ENCODE peak calls at places on chromosome 5, in seven cellular contexts. U, J, Z, M, B, X and G are unnamed samples.
A peak's percentile ranks its signal among the peaks of the same experiment; 100 is the strongest.

GRCh38 chr5:97838214-97838613 is 655.2 kb upstream of the RIOK2 start:
- DNase-seq in U (no peak), J (peak; percentile 85), Z (no peak), M (no peak), B (no peak), X (peak; percentile 97), G (peak; percentile 93)

GRCh38 chr5:125198270-125198974 is 452.0 kb upstream of the ZNF608 start:
- DNase-seq in U (no peak), J (peak; percentile 90), Z (no peak), M (no peak), B (peak; percentile 80), X (peak; percentile 93), G (peak; percentile 36)

GRCh38 chr5:137753227-137753985 is 757 bp downstream of the HNRNPA0 start:
- DNase-seq in U (no peak), J (no peak), Z (peak; percentile 51), M (peak; percentile 80), B (peak; percentile 49), X (no peak), G (no peak)

GRCh38 chr5:14129123-14129522 is 14.0 kb upstream of the TRIO start:
- DNase-seq in U (no peak), J (no peak), Z (no peak), M (no peak), B (no peak), X (no peak), G (no peak)

GRCh38 chr5:132473019-132473531 is 17.5 kb downstream of the IRF1 start:
- DNase-seq in U (no peak), J (no peak), Z (no peak), M (peak; percentile 69), B (peak; percentile 51), X (no peak), G (no peak)

GRCh38 chr5:10704949-10705621 is 55.9 kb downstream of the DAP start:
- DNase-seq in U (no peak), J (peak; percentile 71), Z (peak; percentile 70), M (no peak), B (no peak), X (peak; percentile 64), G (no peak)

GRCh38 chr5:35518104-35518503 is 99.6 kb upstream of the SPEF2 start:
- DNase-seq in U (no peak), J (no peak), Z (peak; percentile 66), M (no peak), B (no peak), X (no peak), G (no peak)

GRCh38 chr5:2135354-2135753 is 252.6 kb upstream of the IRX4 start:
- DNase-seq in U (no peak), J (no peak), Z (no peak), M (no peak), B (no peak), X (no peak), G (no peak)

GRCh38 chr5:141747152-141747640 is 65.2 kb upstream of the ARAP3 start:
- DNase-seq in U (peak; percentile 63), J (peak; percentile 27), Z (no peak), M (peak; percentile 83), B (peak; percentile 78), X (peak; percentile 61), G (no peak)

GRCh38 chr5:37437716-37438115 is 58.6 kb downstream of the WDR70 start:
- DNase-seq in U (no peak), J (no peak), Z (no peak), M (no peak), B (no peak), X (peak; percentile 13), G (no peak)

GRCh38 chr5:61397238-61397637 is 65.2 kb downstream of the ZSWIM6 start:
- DNase-seq in U (no peak), J (no peak), Z (no peak), M (no peak), B (no peak), X (no peak), G (no peak)

GRCh38 chr5:132001647-132002561 is 9.6 kb downstream of the ACSL6 start:
- DNase-seq in U (no peak), J (peak; percentile 34), Z (no peak), M (peak; percentile 43), B (no peak), X (no peak), G (no peak)

GRCh38 chr5:136799806-136800372 is 434.5 kb upstream of the TRPC7 start:
- DNase-seq in U (no peak), J (no peak), Z (no peak), M (no peak), B (no peak), X (peak; percentile 17), G (no peak)

GRCh38 chr5:83471405-83472212 is at the start of gene VCAN:
- DNase-seq in U (no peak), J (peak; percentile 76), Z (peak; percentile 70), M (peak; percentile 63), B (no peak), X (peak; percentile 95), G (no peak)

GRCh38 chr5:76944638-76945037 is 8.2 kb upstream of the CRHBP start:
- DNase-seq in U (no peak), J (no peak), Z (no peak), M (no peak), B (no peak), X (no peak), G (no peak)

GRCh38 chr5:53917095-53917494 is 356.7 kb downstream of the NDUFS4 start:
- DNase-seq in U (no peak), J (peak; percentile 29), Z (no peak), M (no peak), B (no peak), X (peak; percentile 71), G (no peak)

GRCh38 chr5:119820608-119821007 is 191.2 kb downstream of the FAM170A start:
- DNase-seq in U (no peak), J (no peak), Z (no peak), M (no peak), B (no peak), X (no peak), G (no peak)

GRCh38 chr5:1020461-1020961 is 11.9 kb downstream of the NKD2 start:
- DNase-seq in U (no peak), J (no peak), Z (peak; percentile 30), M (no peak), B (no peak), X (no peak), G (no peak)

DNA sequence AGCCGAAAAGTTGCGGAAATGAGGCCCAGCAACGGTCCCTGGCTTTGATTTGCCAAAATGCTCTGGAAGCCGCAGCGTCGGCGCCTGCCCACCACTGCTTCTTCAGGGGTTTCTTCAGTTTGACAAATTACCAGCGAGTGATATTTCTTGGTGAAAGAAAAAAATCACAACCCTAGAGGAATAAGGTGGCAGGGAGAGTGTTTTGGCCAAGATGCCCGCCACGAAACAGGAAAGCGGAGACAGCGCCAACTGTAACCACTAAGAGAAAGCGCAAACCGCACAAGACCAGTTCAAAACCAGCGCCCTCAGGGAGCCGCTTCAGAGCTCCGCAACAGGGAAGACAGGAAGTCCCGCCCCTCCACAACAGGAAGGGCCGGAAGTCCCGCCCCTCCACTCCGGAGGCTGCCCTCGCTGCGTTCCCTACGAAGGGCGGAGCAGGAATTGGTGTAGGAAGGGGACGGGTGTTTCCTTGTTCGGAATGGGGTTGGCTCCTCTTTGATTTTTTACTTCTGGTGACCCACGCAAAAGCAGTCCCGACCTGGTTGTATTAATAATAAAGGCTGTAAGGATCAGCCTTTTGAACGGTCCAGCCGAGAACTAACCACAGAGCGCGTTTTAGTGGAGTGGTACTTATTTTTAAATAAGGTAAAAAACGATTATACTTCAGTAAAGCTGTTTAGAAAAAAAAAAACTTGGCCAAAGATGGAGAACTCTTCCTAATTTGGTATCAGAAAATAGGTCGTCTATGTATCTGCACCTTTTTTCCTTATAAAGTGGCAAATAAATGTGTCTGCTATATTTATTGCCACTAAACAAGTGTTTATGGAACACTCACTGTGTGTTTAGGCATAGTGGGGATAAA is at the start of gene C5orf34:
- DNase-seq in U (peak; percentile 85), J (peak; percentile 94), Z (peak; percentile 94), M (peak; percentile 97), B (peak; percentile 98), X (peak; percentile 95), G (peak; percentile 80)
- TF ChIP-seq CTCF in U (no peak), J (no peak), Z (no peak), M (no peak), B (no peak), X (no peak), G (peak; percentile 5)

DNA sequence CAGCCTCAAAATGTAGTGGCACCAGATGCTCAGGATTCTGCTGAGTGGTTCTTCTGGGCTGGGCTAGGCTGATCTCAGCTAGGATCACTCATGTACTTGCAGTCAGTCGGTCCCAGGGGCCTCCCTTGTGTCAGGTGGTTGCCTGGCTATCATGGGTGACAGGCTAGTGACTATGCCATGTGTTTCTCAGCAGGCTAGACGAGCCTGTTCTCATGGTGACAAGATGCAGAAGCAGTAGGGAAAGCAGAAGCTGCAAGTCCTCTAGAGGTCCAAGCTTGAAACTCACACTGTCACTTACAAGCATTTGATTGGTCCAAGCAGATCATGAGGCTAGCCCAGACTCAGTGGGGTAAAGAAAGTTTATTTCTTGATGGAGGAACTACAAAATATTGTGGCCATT is 15.2 kb upstream of the KCNMB1 start:
- DNase-seq in U (no peak), J (no peak), Z (peak; percentile 98), M (no peak), B (no peak), X (no peak), G (no peak)
- TF ChIP-seq CTCF in U (no peak), J (no peak), Z (no peak), M (no peak), B (no peak), X (no peak), G (no peak)

DNA sequence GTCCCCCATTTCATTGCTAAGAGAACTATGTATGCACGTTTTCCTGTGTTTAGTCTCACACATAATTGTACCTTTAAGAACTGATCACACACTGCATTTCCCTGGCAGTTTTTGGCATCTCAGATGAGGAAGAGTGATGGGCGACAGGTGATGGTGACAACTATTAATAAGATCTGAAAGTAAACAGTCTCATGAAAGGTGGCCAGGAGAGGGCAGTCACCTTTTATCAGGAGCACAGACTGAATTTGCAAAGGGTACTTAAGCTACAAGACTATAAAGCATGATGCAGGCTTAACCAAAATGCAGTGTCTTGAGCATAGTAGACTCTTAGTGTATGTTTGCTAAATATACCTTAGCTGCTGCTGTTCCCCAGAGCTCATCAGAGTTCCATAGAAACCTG is 91.5 kb downstream of the GHR start:
- DNase-seq in U (peak; percentile 79), J (no peak), Z (no peak), M (no peak), B (no peak), X (no peak), G (no peak)
- TF ChIP-seq CTCF in U (peak; percentile 47), J (no peak), Z (no peak), M (peak; percentile 10), B (no peak), X (no peak), G (no peak)

DNA sequence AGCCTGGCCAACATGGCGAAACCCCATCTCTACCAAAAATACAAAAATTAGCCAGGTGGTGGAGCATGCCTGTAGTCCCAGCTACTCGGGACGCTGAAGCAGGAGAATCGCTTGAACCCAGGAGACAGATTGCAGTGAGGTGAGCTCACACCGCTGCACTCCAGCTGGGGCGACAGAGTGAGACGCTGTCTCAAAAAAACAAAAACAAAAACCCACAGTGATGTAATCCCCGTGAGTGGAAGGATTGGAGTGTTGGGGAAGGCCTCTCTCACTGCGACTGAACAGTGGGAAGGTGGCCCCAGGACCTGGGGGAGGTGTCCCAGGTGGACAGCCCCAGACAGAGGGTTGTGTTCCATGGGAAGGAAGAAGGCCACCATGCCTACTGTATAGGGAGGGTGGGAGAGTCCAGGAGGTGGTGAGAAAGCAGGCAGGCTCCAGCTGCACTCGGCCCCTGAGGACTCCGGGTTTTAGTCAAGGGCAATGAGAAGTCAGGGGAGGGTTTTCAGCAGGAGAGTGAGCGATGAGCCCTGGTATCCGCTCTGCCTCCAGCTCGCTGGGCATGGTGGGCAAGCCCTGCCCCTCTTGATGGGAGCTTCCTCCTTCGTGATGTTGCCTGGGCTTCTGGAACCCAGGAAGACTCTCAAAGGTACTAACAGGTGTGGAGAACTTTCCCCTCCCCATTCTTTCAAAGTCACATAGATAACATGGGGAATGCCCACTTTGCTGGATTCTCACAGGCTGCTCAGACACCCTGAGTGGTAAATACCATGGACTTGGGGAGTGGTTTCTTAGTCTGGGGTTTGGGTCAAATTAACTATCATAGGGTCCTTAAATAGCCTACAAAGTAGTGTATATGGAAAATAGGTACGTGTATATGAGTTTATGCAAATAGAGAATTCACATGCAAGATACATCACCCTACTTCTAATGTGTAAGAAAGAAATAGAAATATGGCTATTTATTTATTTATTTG is 74.7 kb downstream of the PPARGC1B start:
- DNase-seq in U (no peak), J (no peak), Z (no peak), M (no peak), B (no peak), X (no peak), G (no peak)
- TF ChIP-seq CTCF in U (no peak), J (no peak), Z (no peak), M (no peak), B (no peak), X (no peak), G (no peak)